ENCODE peak calls at places on chromosomes 7 and 10, in five cellular contexts. One of them, this sample, is unnamed.
A peak's percentile ranks its signal among the peaks of the same experiment; 100 is the strongest.

GRCh38 chr7:12943781-12944180 is 256.3 kb downstream of the ARL4A start:
- DNase-seq in NB4: no peak
- DNase-seq in heart left ventricle: no peak
- DNase-seq in Peyer's patch: no peak
- DNase-seq in PC-9: no peak
- DNase-seq in this sample: no peak

GRCh38 chr10:133335238-133336122 is 1.2 kb downstream of the CALY start:
- DNase-seq in NB4: no peak
- DNase-seq in PC-9: no peak
- DNase-seq in heart left ventricle: no peak
- DNase-seq in Peyer's patch: peak; percentile 65
- DNase-seq in this sample: no peak

GRCh38 chr7:47460251-47460989 is 121.5 kb downstream of the TNS3 start:
- DNase-seq in Peyer's patch: peak; percentile 89
- DNase-seq in heart left ventricle: no peak
- DNase-seq in NB4: no peak
- DNase-seq in PC-9: no peak
- DNase-seq in this sample: no peak

GRCh38 chr10:9922123-9922685 is 1095.5 kb upstream of the CELF2 start:
- DNase-seq in NB4: no peak
- DNase-seq in PC-9: no peak
- DNase-seq in heart left ventricle: no peak
- DNase-seq in Peyer's patch: no peak
- DNase-seq in this sample: no peak

GRCh38 chr10:58350619-58351323 is 16.0 kb downstream of the UBE2D1 start:
- DNase-seq in NB4: peak; percentile 61
- DNase-seq in PC-9: no peak
- DNase-seq in Peyer's patch: no peak
- DNase-seq in heart left ventricle: no peak
- DNase-seq in this sample: no peak

GRCh38 chr10:106513328-106513727 is 651.2 kb downstream of the SORCS1 start:
- DNase-seq in PC-9: no peak
- DNase-seq in Peyer's patch: no peak
- DNase-seq in NB4: no peak
- DNase-seq in heart left ventricle: no peak
- DNase-seq in this sample: no peak

GRCh38 chr7:18361756-18362155 is 133.8 kb upstream of the HDAC9 start:
- DNase-seq in heart left ventricle: no peak
- DNase-seq in Peyer's patch: peak; percentile 45
- DNase-seq in PC-9: no peak
- DNase-seq in NB4: no peak
- DNase-seq in this sample: no peak

GRCh38 chr7:149775176-149775556 is 1.8 kb upstream of the ZNF467 start:
- DNase-seq in heart left ventricle: no peak
- DNase-seq in PC-9: no peak
- DNase-seq in NB4: no peak
- DNase-seq in Peyer's patch: no peak
- DNase-seq in this sample: no peak

GRCh38 chr7:27140108-27140842 is 3.2 kb downstream of the HOXA5 start:
- DNase-seq in heart left ventricle: no peak
- DNase-seq in Peyer's patch: peak; percentile 61
- DNase-seq in PC-9: no peak
- DNase-seq in NB4: no peak
- DNase-seq in this sample: no peak

GRCh38 chr10:48974757-48975156 is 35.1 kb upstream of the LRRC18 start:
- DNase-seq in heart left ventricle: no peak
- DNase-seq in PC-9: no peak
- DNase-seq in NB4: no peak
- DNase-seq in Peyer's patch: peak; percentile 27
- DNase-seq in this sample: no peak

GRCh38 chr10:423167-423566 is 266.3 kb downstream of the DIP2C start:
- DNase-seq in PC-9: no peak
- DNase-seq in Peyer's patch: no peak
- DNase-seq in heart left ventricle: no peak
- DNase-seq in NB4: no peak
- DNase-seq in this sample: no peak

GRCh38 chr10:99506416-99506815 is 26.3 kb upstream of the NKX2-3 start:
- DNase-seq in PC-9: no peak
- DNase-seq in Peyer's patch: no peak
- DNase-seq in heart left ventricle: no peak
- DNase-seq in NB4: no peak
- DNase-seq in this sample: no peak

GRCh38 chr7:33903770-33904679 is 1.3 kb upstream of the BMPER start:
- DNase-seq in NB4: no peak
- DNase-seq in PC-9: no peak
- DNase-seq in heart left ventricle: peak; percentile 21
- DNase-seq in Peyer's patch: peak; percentile 56
- DNase-seq in this sample: peak; percentile 8

GRCh38 chr10:70481105-70481504 is 2.5 kb downstream of the PALD1 start:
- DNase-seq in NB4: no peak
- DNase-seq in heart left ventricle: no peak
- DNase-seq in Peyer's patch: no peak
- DNase-seq in PC-9: no peak
- DNase-seq in this sample: no peak

GRCh38 chr7:734214-734613 is 7.1 kb upstream of the PRKAR1B start:
- DNase-seq in heart left ventricle: no peak
- DNase-seq in PC-9: no peak
- DNase-seq in Peyer's patch: no peak
- DNase-seq in NB4: no peak
- DNase-seq in this sample: no peak

GRCh38 chr10:92756233-92757065 is 66.7 kb downstream of the HHEX start:
- DNase-seq in Peyer's patch: no peak
- DNase-seq in heart left ventricle: peak; percentile 19
- DNase-seq in NB4: peak; percentile 72
- DNase-seq in PC-9: no peak
- DNase-seq in this sample: no peak

GRCh38 chr7:123714296-123715080 is 34.3 kb downstream of the WASL start:
- DNase-seq in NB4: no peak
- DNase-seq in Peyer's patch: no peak
- DNase-seq in PC-9: no peak
- DNase-seq in heart left ventricle: no peak
- DNase-seq in this sample: no peak

GRCh38 chr7:41648506-41648905 is 54.4 kb downstream of the INHBA start:
- DNase-seq in NB4: no peak
- DNase-seq in PC-9: no peak
- DNase-seq in Peyer's patch: no peak
- DNase-seq in heart left ventricle: no peak
- DNase-seq in this sample: no peak

GRCh38 chr7:11193131-11193867 is 219.6 kb downstream of the PHF14 start:
- DNase-seq in NB4: no peak
- DNase-seq in Peyer's patch: no peak
- DNase-seq in heart left ventricle: no peak
- DNase-seq in PC-9: no peak
- DNase-seq in this sample: peak; percentile 41

GRCh38 chr7:66187894-66188293 is 17.2 kb upstream of the TPST1 start:
- DNase-seq in PC-9: no peak
- DNase-seq in heart left ventricle: peak; percentile 9
- DNase-seq in Peyer's patch: no peak
- DNase-seq in NB4: no peak
- DNase-seq in this sample: no peak

GRCh38 chr7:90298145-90299038 is 22.7 kb downstream of the FAM237B start:
- DNase-seq in NB4: peak; percentile 63
- DNase-seq in heart left ventricle: no peak
- DNase-seq in Peyer's patch: no peak
- DNase-seq in PC-9: peak; percentile 9
- DNase-seq in this sample: peak; percentile 11

GRCh38 chr10:58464956-58465355 is 47.7 kb upstream of the BICC1 start:
- DNase-seq in NB4: no peak
- DNase-seq in PC-9: no peak
- DNase-seq in heart left ventricle: no peak
- DNase-seq in Peyer's patch: no peak
- DNase-seq in this sample: no peak

GRCh38 chr10:26254616-26255015 is 38.0 kb downstream of the GAD2 start:
- DNase-seq in heart left ventricle: no peak
- DNase-seq in Peyer's patch: no peak
- DNase-seq in NB4: no peak
- DNase-seq in PC-9: no peak
- DNase-seq in this sample: no peak

GRCh38 chr7:28170701-28171100 is 9.9 kb downstream of the JAZF1 start:
- DNase-seq in NB4: no peak
- DNase-seq in Peyer's patch: no peak
- DNase-seq in PC-9: no peak
- DNase-seq in heart left ventricle: no peak
- DNase-seq in this sample: no peak

GRCh38 chr10:58651040-58651439 is 138.4 kb downstream of the BICC1 start:
- DNase-seq in PC-9: no peak
- DNase-seq in NB4: no peak
- DNase-seq in heart left ventricle: peak; percentile 27
- DNase-seq in Peyer's patch: no peak
- DNase-seq in this sample: peak; percentile 86

GRCh38 chr7:1044189-1045037 is at the start of gene GPR146:
- DNase-seq in PC-9: peak; percentile 100
- DNase-seq in Peyer's patch: peak; percentile 99
- DNase-seq in NB4: peak; percentile 99
- DNase-seq in heart left ventricle: peak; percentile 98
- DNase-seq in this sample: peak; percentile 99

GRCh38 chr10:88411772-88412349 is 171.3 kb downstream of the RNLS start:
- DNase-seq in NB4: peak; percentile 58
- DNase-seq in Peyer's patch: no peak
- DNase-seq in PC-9: no peak
- DNase-seq in heart left ventricle: no peak
- DNase-seq in this sample: no peak

GRCh38 chr10:97713828-97714400 is 384 bp downstream of the MARVELD1 start:
- DNase-seq in PC-9: peak; percentile 46
- DNase-seq in Peyer's patch: peak; percentile 84
- DNase-seq in heart left ventricle: peak; percentile 72
- DNase-seq in NB4: peak; percentile 89
- DNase-seq in this sample: peak; percentile 72

GRCh38 chr10:12980713-12981306 is 20.7 kb downstream of the CCDC3 start:
- DNase-seq in Peyer's patch: no peak
- DNase-seq in heart left ventricle: no peak
- DNase-seq in NB4: no peak
- DNase-seq in PC-9: no peak
- DNase-seq in this sample: no peak

GRCh38 chr10:52232561-52233350 is 81.3 kb upstream of the DKK1 start:
- DNase-seq in heart left ventricle: no peak
- DNase-seq in PC-9: no peak
- DNase-seq in Peyer's patch: no peak
- DNase-seq in NB4: peak; percentile 8
- DNase-seq in this sample: no peak

GRCh38 chr7:43694399-43694748 is 34.9 kb downstream of the COA1 start:
- DNase-seq in PC-9: no peak
- DNase-seq in NB4: no peak
- DNase-seq in Peyer's patch: no peak
- DNase-seq in heart left ventricle: no peak
- DNase-seq in this sample: no peak
- H3K4me3 ChIP-seq in PC-9: no peak overlapping the region
- H3K4me3 ChIP-seq in NB4: no peak overlapping the region
- H3K4me3 ChIP-seq in Peyer's patch: no peak overlapping the region
- H3K4me3 ChIP-seq in heart left ventricle: no peak overlapping the region
- H3K4me3 ChIP-seq in this sample: no peak overlapping the region

GRCh38 chr7:112080441-112080840 is 125.8 kb downstream of the DOCK4 start:
- DNase-seq in NB4: peak; percentile 85
- DNase-seq in heart left ventricle: no peak
- DNase-seq in PC-9: peak; percentile 35
- DNase-seq in Peyer's patch: no peak
- DNase-seq in this sample: no peak

GRCh38 chr7:112079671-112080070 is 126.5 kb downstream of the DOCK4 start:
- DNase-seq in PC-9: no peak
- DNase-seq in NB4: no peak
- DNase-seq in heart left ventricle: no peak
- DNase-seq in Peyer's patch: no peak
- DNase-seq in this sample: no peak

GRCh38 chr7:112079122-112079521 is 127.1 kb downstream of the DOCK4 start:
- DNase-seq in heart left ventricle: no peak
- DNase-seq in Peyer's patch: no peak
- DNase-seq in NB4: no peak
- DNase-seq in PC-9: no peak
- DNase-seq in this sample: no peak

GRCh38 chr7:112081778-112082177 is 124.4 kb downstream of the DOCK4 start:
- DNase-seq in Peyer's patch: no peak
- DNase-seq in heart left ventricle: no peak
- DNase-seq in NB4: peak; percentile 70
- DNase-seq in PC-9: no peak
- DNase-seq in this sample: no peak

DNA sequence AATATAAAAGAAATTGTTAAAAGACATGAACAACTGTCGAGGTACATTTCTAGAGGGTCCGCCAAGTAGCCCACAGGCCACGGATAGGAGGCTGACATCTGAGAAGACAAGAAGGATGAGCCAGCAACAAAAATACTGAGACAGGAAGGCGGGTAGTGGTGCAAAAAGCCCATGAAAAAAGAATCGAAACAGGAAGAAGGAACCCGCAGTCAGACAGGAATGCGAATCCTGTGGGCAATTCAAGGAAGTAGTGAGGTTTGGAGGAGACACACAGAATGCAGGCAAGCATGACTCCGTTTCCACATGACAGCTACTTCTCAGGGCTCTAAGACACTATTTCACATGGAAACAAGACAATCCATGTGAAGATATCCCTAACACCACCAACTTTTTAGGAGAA is 125.2 kb downstream of the DOCK4 start:
- DNase-seq in NB4: peak; percentile 81
- DNase-seq in Peyer's patch: no peak
- DNase-seq in heart left ventricle: peak; percentile 28
- DNase-seq in PC-9: no peak
- DNase-seq in this sample: no peak
- H3K4me3 ChIP-seq in NB4: peak overlapping the region; percentile 48
- H3K4me3 ChIP-seq in Peyer's patch: no peak overlapping the region
- H3K4me3 ChIP-seq in heart left ventricle: no peak overlapping the region
- H3K4me3 ChIP-seq in PC-9: no peak overlapping the region
- H3K4me3 ChIP-seq in this sample: no peak overlapping the region

DNA sequence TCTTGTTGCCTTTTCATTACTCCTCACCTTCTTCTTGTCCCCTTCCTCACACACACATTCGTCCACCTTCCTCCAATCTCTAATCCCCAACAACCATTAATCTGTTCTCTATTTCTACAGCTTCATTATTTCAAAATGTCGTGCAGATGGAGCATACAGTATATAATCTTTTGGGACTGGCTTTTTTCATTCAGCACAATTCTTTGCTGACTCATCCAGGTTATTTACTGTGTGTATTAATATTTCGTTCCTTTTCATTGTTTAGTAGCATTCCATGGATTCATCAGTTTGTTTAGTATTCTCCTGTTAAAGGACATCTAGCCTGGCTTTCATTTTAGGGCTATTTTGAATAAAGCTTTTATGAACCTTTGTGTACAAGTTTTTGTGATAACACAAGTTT is 159.3 kb downstream of the PTPN20 start:
- DNase-seq in Peyer's patch: no peak
- DNase-seq in NB4: no peak
- DNase-seq in PC-9: no peak
- DNase-seq in heart left ventricle: no peak
- DNase-seq in this sample: no peak
- H3K4me3 ChIP-seq in Peyer's patch: no peak overlapping the region
- H3K4me3 ChIP-seq in NB4: no peak overlapping the region
- H3K4me3 ChIP-seq in PC-9: no peak overlapping the region
- H3K4me3 ChIP-seq in heart left ventricle: no peak overlapping the region
- H3K4me3 ChIP-seq in this sample: no peak overlapping the region

GRCh38 chr7:25117226-25118047 is 7.6 kb downstream of the CYCS start:
- DNase-seq in NB4: no peak
- DNase-seq in PC-9: no peak
- DNase-seq in heart left ventricle: no peak
- DNase-seq in Peyer's patch: no peak
- DNase-seq in this sample: no peak
- H3K4me3 ChIP-seq in NB4: no peak overlapping the region
- H3K4me3 ChIP-seq in PC-9: no peak overlapping the region
- H3K4me3 ChIP-seq in heart left ventricle: no peak overlapping the region
- H3K4me3 ChIP-seq in Peyer's patch: no peak overlapping the region
- H3K4me3 ChIP-seq in this sample: no peak overlapping the region